ENCODE peak calls at places on chromosomes 12 and 14, in five cellular contexts. S is Panc1, C is choroid plexus epithelial cell, M is NCI-H460, A is amniotic stem cell. P is an unnamed sample.

GRCh38 chr12:75945581-75945980 is 86.0 kb downstream of the PHLDA1 start:
- DNase-seq in S (no peak), C (no peak), M (no peak), A (no peak), P (no peak)

GRCh38 chr12:47892819-47893218 is 12.0 kb downstream of the VDR start:
- DNase-seq in S (no peak), C (peak), M (no peak), A (no peak), P (no peak)

GRCh38 chr14:21735639-21736307 is 62.2 kb upstream of the OR4E1 start:
- DNase-seq in S (no peak), C (no peak), M (no peak), A (no peak), P (no peak)

GRCh38 chr14:90281766-90282165 is 25.4 kb downstream of the PSMC1 start:
- DNase-seq in S (no peak), C (no peak), M (no peak), A (no peak), P (no peak)

GRCh38 chr14:64196668-64197411 is 97.3 kb downstream of the ESR2 start:
- DNase-seq in S (no peak), C (peak), M (peak), A (no peak), P (peak)

GRCh38 chr14:101104485-101104884 is 201.0 kb upstream of the RTL1 start:
- DNase-seq in S (no peak), C (no peak), M (no peak), A (no peak), P (no peak)

GRCh38 chr12:1469063-1469462 is 125.3 kb downstream of the FBXL14 start:
- DNase-seq in S (no peak), C (no peak), M (no peak), A (no peak), P (no peak)

GRCh38 chr12:3137268-3137761 is 60.1 kb downstream of the TSPAN9 start:
- DNase-seq in S (no peak), C (peak), M (no peak), A (no peak), P (no peak)

GRCh38 chr12:40226652-40227051 is 1.9 kb downstream of the LRRK2 start:
- DNase-seq in S (no peak), C (peak), M (no peak), A (peak), P (no peak)

GRCh38 chr12:54053625-54054441 is at the start of gene HOXC4:
- DNase-seq in S (no peak), C (no peak), M (no peak), A (no peak), P (no peak)

GRCh38 chr12:121093487-121093891 is 39.2 kb upstream of the P2RX7 start:
- DNase-seq in S (no peak), C (no peak), M (no peak), A (no peak), P (no peak)

GRCh38 chr12:89872922-89873630 is 164.4 kb upstream of the ATP2B1 start:
- DNase-seq in S (no peak), C (no peak), M (no peak), A (no peak), P (no peak)

GRCh38 chr12:28424965-28425364 is 234.7 kb downstream of the CCDC91 start:
- DNase-seq in S (no peak), C (peak), M (no peak), A (no peak), P (no peak)

GRCh38 chr14:61211476-61212262 is 69.5 kb downstream of the TMEM30B start:
- DNase-seq in S (no peak), C (no peak), M (no peak), A (no peak), P (no peak)

GRCh38 chr12:54996235-54996634 is 11.7 kb upstream of the TESPA1 start:
- DNase-seq in S (no peak), C (no peak), M (no peak), A (no peak), P (no peak)

GRCh38 chr12:65826513-65827171 is 2.4 kb downstream of the HMGA2 start:
- DNase-seq in S (peak), C (no peak), M (no peak), A (peak), P (no peak)

GRCh38 chr12:69886101-69886500 is 61.1 kb downstream of the MYRFL start:
- DNase-seq in S (no peak), C (no peak), M (no peak), A (no peak), P (no peak)

GRCh38 chr12:94495458-94496137 is 35.9 kb upstream of the CEP83 start:
- DNase-seq in S (no peak), C (no peak), M (no peak), A (no peak), P (no peak)

GRCh38 chr14:76348898-76349297 is 27.0 kb upstream of the ESRRB start:
- DNase-seq in S (no peak), C (peak), M (no peak), A (peak), P (no peak)

GRCh38 chr12:108618079-108618952 is 15.4 kb downstream of the SELPLG start:
- DNase-seq in S (no peak), C (peak), M (peak), A (peak), P (peak)

GRCh38 chr12:96770239-96770780 is 136.7 kb upstream of the NEDD1 start:
- DNase-seq in S (no peak), C (no peak), M (no peak), A (no peak), P (no peak)

P was measured in left lung.